ENCODE peak calls at places on chromosomes 13 and 19, in six cellular contexts. One of them, this sample, is unnamed.

GRCh38 chr19:4776436-4777205 is 14.9 kb upstream of the FEM1A start:
- DNase-seq in progenitor cell of endocrine pancreas: no peak
- DNase-seq in fibroblast of pulmonary artery: no peak
- DNase-seq in transverse colon: no peak
- DNase-seq in esophagus squamous epithelium: no peak
- DNase-seq in choroid plexus epithelial cell: no peak
- DNase-seq in this sample: no peak

GRCh38 chr19:54164369-54165068 is 5.0 kb upstream of the LENG1 start:
- DNase-seq in progenitor cell of endocrine pancreas: peak
- DNase-seq in fibroblast of pulmonary artery: peak
- DNase-seq in transverse colon: peak
- DNase-seq in esophagus squamous epithelium: no peak
- DNase-seq in choroid plexus epithelial cell: peak
- DNase-seq in this sample: peak

GRCh38 chr19:56133858-56134654 is 7.0 kb upstream of the ZNF444 start:
- DNase-seq in progenitor cell of endocrine pancreas: no peak
- DNase-seq in fibroblast of pulmonary artery: no peak
- DNase-seq in transverse colon: no peak
- DNase-seq in esophagus squamous epithelium: no peak
- DNase-seq in choroid plexus epithelial cell: no peak
- DNase-seq in this sample: no peak

GRCh38 chr13:57123660-57124059 is 17.1 kb upstream of the PRR20A start:
- DNase-seq in progenitor cell of endocrine pancreas: no peak
- DNase-seq in fibroblast of pulmonary artery: peak
- DNase-seq in transverse colon: no peak
- DNase-seq in esophagus squamous epithelium: no peak
- DNase-seq in choroid plexus epithelial cell: peak
- DNase-seq in this sample: no peak

GRCh38 chr13:72384879-72385278 is 342.6 kb downstream of the MZT1 start:
- DNase-seq in progenitor cell of endocrine pancreas: no peak
- DNase-seq in fibroblast of pulmonary artery: peak
- DNase-seq in transverse colon: no peak
- DNase-seq in esophagus squamous epithelium: no peak
- DNase-seq in choroid plexus epithelial cell: peak
- DNase-seq in this sample: no peak

GRCh38 chr19:6610934-6611370 is 20.0 kb upstream of the CD70 start:
- DNase-seq in progenitor cell of endocrine pancreas: no peak
- DNase-seq in fibroblast of pulmonary artery: peak
- DNase-seq in transverse colon: no peak
- DNase-seq in esophagus squamous epithelium: no peak
- DNase-seq in choroid plexus epithelial cell: peak
- DNase-seq in this sample: no peak

GRCh38 chr19:54298357-54299125 is 14.4 kb downstream of the LILRA5 start:
- DNase-seq in progenitor cell of endocrine pancreas: no peak
- DNase-seq in fibroblast of pulmonary artery: no peak
- DNase-seq in transverse colon: no peak
- DNase-seq in esophagus squamous epithelium: no peak
- DNase-seq in choroid plexus epithelial cell: no peak
- DNase-seq in this sample: no peak

GRCh38 chr13:21576424-21576823 is 27.5 kb downstream of the MICU2 start:
- DNase-seq in progenitor cell of endocrine pancreas: no peak
- DNase-seq in fibroblast of pulmonary artery: no peak
- DNase-seq in transverse colon: no peak
- DNase-seq in esophagus squamous epithelium: no peak
- DNase-seq in choroid plexus epithelial cell: peak
- DNase-seq in this sample: no peak

GRCh38 chr13:78015782-78016181 is 97.2 kb upstream of the EDNRB start:
- DNase-seq in progenitor cell of endocrine pancreas: no peak
- DNase-seq in fibroblast of pulmonary artery: peak
- DNase-seq in transverse colon: no peak
- DNase-seq in esophagus squamous epithelium: no peak
- DNase-seq in choroid plexus epithelial cell: no peak
- DNase-seq in this sample: no peak

GRCh38 chr19:54462713-54463530 is 656 bp downstream of the LENG9 start:
- DNase-seq in progenitor cell of endocrine pancreas: no peak
- DNase-seq in fibroblast of pulmonary artery: peak
- DNase-seq in transverse colon: peak
- DNase-seq in esophagus squamous epithelium: no peak
- DNase-seq in choroid plexus epithelial cell: peak
- DNase-seq in this sample: peak

GRCh38 chr13:110107568-110108347 is 199.2 kb downstream of the COL4A1 start:
- DNase-seq in progenitor cell of endocrine pancreas: no peak
- DNase-seq in fibroblast of pulmonary artery: no peak
- DNase-seq in transverse colon: no peak
- DNase-seq in esophagus squamous epithelium: no peak
- DNase-seq in choroid plexus epithelial cell: peak
- DNase-seq in this sample: no peak

GRCh38 chr19:36392916-36393673 is 14.1 kb upstream of the ZFP14 start:
- DNase-seq in progenitor cell of endocrine pancreas: no peak
- DNase-seq in fibroblast of pulmonary artery: no peak
- DNase-seq in transverse colon: no peak
- DNase-seq in esophagus squamous epithelium: no peak
- DNase-seq in choroid plexus epithelial cell: no peak
- DNase-seq in this sample: no peak

GRCh38 chr19:41341669-41342490 is 11.8 kb downstream of the TGFB1 start:
- DNase-seq in progenitor cell of endocrine pancreas: no peak
- DNase-seq in fibroblast of pulmonary artery: no peak
- DNase-seq in transverse colon: peak
- DNase-seq in esophagus squamous epithelium: no peak
- DNase-seq in choroid plexus epithelial cell: no peak
- DNase-seq in this sample: no peak
- TF ChIP-seq CTCF in progenitor cell of endocrine pancreas: no peak
- TF ChIP-seq CTCF in fibroblast of pulmonary artery: no peak
- TF ChIP-seq CTCF in transverse colon: peak
- TF ChIP-seq CTCF in esophagus squamous epithelium: no peak
- TF ChIP-seq CTCF in choroid plexus epithelial cell: no peak
- TF ChIP-seq CTCF in this sample: no peak

GRCh38 chr19:1055028-1055425 is 11.9 kb upstream of the ARHGAP45 start:
- DNase-seq in progenitor cell of endocrine pancreas: no peak
- DNase-seq in fibroblast of pulmonary artery: no peak
- DNase-seq in transverse colon: no peak
- DNase-seq in esophagus squamous epithelium: no peak
- DNase-seq in choroid plexus epithelial cell: no peak
- DNase-seq in this sample: no peak

GRCh38 chr19:1058112-1058511 is 8.9 kb upstream of the ARHGAP45 start:
- DNase-seq in progenitor cell of endocrine pancreas: no peak
- DNase-seq in fibroblast of pulmonary artery: no peak
- DNase-seq in transverse colon: no peak
- DNase-seq in esophagus squamous epithelium: no peak
- DNase-seq in choroid plexus epithelial cell: no peak
- DNase-seq in this sample: no peak

GRCh38 chr19:1055886-1056620 is 10.9 kb upstream of the ARHGAP45 start:
- DNase-seq in progenitor cell of endocrine pancreas: no peak
- DNase-seq in fibroblast of pulmonary artery: no peak
- DNase-seq in transverse colon: no peak
- DNase-seq in esophagus squamous epithelium: no peak
- DNase-seq in choroid plexus epithelial cell: no peak
- DNase-seq in this sample: no peak

GRCh38 chr19:1054102-1055027 is 12.6 kb upstream of the ARHGAP45 start:
- DNase-seq in progenitor cell of endocrine pancreas: no peak
- DNase-seq in fibroblast of pulmonary artery: no peak
- DNase-seq in transverse colon: no peak
- DNase-seq in esophagus squamous epithelium: no peak
- DNase-seq in choroid plexus epithelial cell: no peak
- DNase-seq in this sample: no peak

DNA sequence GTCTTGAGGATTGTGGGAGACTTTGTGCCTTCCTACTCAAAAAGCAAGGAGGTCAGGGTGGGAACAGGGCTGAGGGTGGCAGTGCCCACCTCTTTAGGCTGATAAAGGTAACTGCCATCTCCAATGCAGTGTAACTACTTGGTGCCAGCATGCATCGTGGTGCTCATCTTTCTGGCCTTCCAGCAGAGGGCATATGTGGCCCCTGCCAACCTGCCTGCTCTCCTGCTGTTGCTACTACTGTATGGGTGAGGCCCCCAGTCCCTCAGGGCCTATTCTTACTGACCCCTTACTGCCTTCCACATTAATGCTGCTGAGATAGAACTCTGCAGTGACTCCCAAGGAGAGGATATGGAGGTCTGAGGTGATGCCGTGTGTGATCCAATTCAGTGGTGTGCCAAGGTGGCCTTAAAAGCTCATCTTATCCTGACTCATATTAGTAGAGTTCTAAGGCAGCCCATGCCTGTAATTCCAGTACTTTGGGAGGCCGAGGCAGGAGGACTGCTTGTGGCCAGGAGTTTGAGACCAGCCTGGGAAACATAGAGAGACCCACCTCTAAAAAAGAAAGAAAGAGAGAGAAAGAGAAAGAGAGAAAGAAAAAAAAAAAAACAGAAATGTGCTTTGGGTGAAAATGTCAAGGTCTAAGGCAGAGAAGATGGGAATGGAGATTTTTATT is 9.6 kb upstream of the ARHGAP45 start:
- DNase-seq in progenitor cell of endocrine pancreas: no peak
- DNase-seq in fibroblast of pulmonary artery: peak
- DNase-seq in transverse colon: no peak
- DNase-seq in esophagus squamous epithelium: no peak
- DNase-seq in choroid plexus epithelial cell: peak
- DNase-seq in this sample: no peak
- TF ChIP-seq CTCF in progenitor cell of endocrine pancreas: no peak
- TF ChIP-seq CTCF in fibroblast of pulmonary artery: no peak
- TF ChIP-seq CTCF in transverse colon: peak
- TF ChIP-seq CTCF in esophagus squamous epithelium: no peak
- TF ChIP-seq CTCF in choroid plexus epithelial cell: no peak
- TF ChIP-seq CTCF in this sample: peak

GRCh38 chr19:52095172-52096014 is at the start of gene ZNF841:
- DNase-seq in progenitor cell of endocrine pancreas: peak
- DNase-seq in fibroblast of pulmonary artery: peak
- DNase-seq in transverse colon: peak
- DNase-seq in esophagus squamous epithelium: peak
- DNase-seq in choroid plexus epithelial cell: peak
- DNase-seq in this sample: peak
- TF ChIP-seq CTCF in progenitor cell of endocrine pancreas: no peak
- TF ChIP-seq CTCF in fibroblast of pulmonary artery: no peak
- TF ChIP-seq CTCF in transverse colon: no peak
- TF ChIP-seq CTCF in esophagus squamous epithelium: peak
- TF ChIP-seq CTCF in choroid plexus epithelial cell: peak
- TF ChIP-seq CTCF in this sample: no peak

DNA sequence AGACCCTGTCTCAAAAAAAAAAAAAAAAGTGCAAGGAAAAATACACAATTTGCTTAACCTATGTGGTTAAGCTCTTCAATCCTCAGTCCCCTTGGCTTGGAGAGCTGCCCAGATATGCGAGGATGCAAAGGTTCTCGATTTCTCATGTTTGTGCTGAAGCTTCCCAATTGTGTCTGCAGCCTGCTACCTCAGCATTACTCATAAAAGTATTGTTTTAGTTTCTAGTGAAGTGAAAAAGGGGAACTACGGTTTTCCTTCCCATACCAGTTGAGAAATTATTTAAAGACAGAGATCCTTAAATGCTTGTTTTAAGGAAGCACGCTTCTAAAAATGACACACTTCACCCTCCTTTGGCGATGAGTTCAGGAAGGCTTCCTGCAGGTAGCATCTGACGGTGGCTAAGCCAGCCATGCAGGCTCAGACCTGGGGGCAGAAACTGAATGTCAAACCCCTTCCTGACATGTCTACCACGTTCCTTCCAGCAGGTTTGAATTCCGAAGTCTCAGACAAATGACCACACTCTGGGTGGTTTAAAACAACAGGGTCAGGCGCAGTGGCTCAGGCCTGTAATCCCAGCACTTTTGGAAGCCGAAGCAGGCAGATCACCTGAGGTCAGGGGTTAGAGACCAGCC is 47.9 kb downstream of the RUBCNL start:
- DNase-seq in progenitor cell of endocrine pancreas: no peak
- DNase-seq in fibroblast of pulmonary artery: peak
- DNase-seq in transverse colon: peak
- DNase-seq in esophagus squamous epithelium: no peak
- DNase-seq in choroid plexus epithelial cell: peak
- DNase-seq in this sample: no peak
- TF ChIP-seq CTCF in progenitor cell of endocrine pancreas: no peak
- TF ChIP-seq CTCF in fibroblast of pulmonary artery: no peak
- TF ChIP-seq CTCF in transverse colon: no peak
- TF ChIP-seq CTCF in esophagus squamous epithelium: no peak
- TF ChIP-seq CTCF in choroid plexus epithelial cell: peak
- TF ChIP-seq CTCF in this sample: no peak

GRCh38 chr19:47819841-47820244 is 1.9 kb upstream of the CRX start:
- DNase-seq in progenitor cell of endocrine pancreas: no peak
- DNase-seq in fibroblast of pulmonary artery: no peak
- DNase-seq in transverse colon: no peak
- DNase-seq in esophagus squamous epithelium: no peak
- DNase-seq in choroid plexus epithelial cell: no peak
- DNase-seq in this sample: no peak

GRCh38 chr19:47826800-47827199 is 5.1 kb downstream of the CRX start:
- DNase-seq in progenitor cell of endocrine pancreas: no peak
- DNase-seq in fibroblast of pulmonary artery: no peak
- DNase-seq in transverse colon: no peak
- DNase-seq in esophagus squamous epithelium: no peak
- DNase-seq in choroid plexus epithelial cell: no peak
- DNase-seq in this sample: no peak

GRCh38 chr19:47820410-47820809 is 1.3 kb upstream of the CRX start:
- DNase-seq in progenitor cell of endocrine pancreas: no peak
- DNase-seq in fibroblast of pulmonary artery: no peak
- DNase-seq in transverse colon: no peak
- DNase-seq in esophagus squamous epithelium: no peak
- DNase-seq in choroid plexus epithelial cell: no peak
- DNase-seq in this sample: no peak

GRCh38 chr19:47821460-47822020 is at the start of gene CRX:
- DNase-seq in progenitor cell of endocrine pancreas: no peak
- DNase-seq in fibroblast of pulmonary artery: no peak
- DNase-seq in transverse colon: no peak
- DNase-seq in esophagus squamous epithelium: no peak
- DNase-seq in choroid plexus epithelial cell: no peak
- DNase-seq in this sample: no peak

GRCh38 chr19:47824396-47824795 is 2.7 kb downstream of the CRX start:
- DNase-seq in progenitor cell of endocrine pancreas: no peak
- DNase-seq in fibroblast of pulmonary artery: no peak
- DNase-seq in transverse colon: no peak
- DNase-seq in esophagus squamous epithelium: no peak
- DNase-seq in choroid plexus epithelial cell: no peak
- DNase-seq in this sample: no peak
- TF ChIP-seq CTCF in progenitor cell of endocrine pancreas: no peak
- TF ChIP-seq CTCF in fibroblast of pulmonary artery: no peak
- TF ChIP-seq CTCF in transverse colon: no peak
- TF ChIP-seq CTCF in esophagus squamous epithelium: no peak
- TF ChIP-seq CTCF in choroid plexus epithelial cell: no peak
- TF ChIP-seq CTCF in this sample: no peak

This sample was measured in natural killer cell.